ENCODE peak calls at places on chromosomes 13 and 19, in nine cellular contexts. I is heart right ventricle, K is fibroblast of mammary gland, P is NB4, Q is fibroblast of lung, V is brain microvascular endothelial cell, O is psoas muscle, C is left lung, B is AG10803. Y is an unnamed sample.
A peak's percentile ranks its signal among the peaks of the same experiment; 100 is the strongest.

GRCh38 chr13:78689011-78689410 is 30.1 kb upstream of the OBI1 start:
- DNase-seq in I (no peak), K (no peak), P (no peak), Q (peak; percentile 12), V (no peak), O (no peak), C (no peak), B (no peak), Y (no peak)

GRCh38 chr13:20363604-20364003 is 131.5 kb upstream of the GJB6 start:
- DNase-seq in I (no peak), K (peak; percentile 14), P (no peak), Q (no peak), V (no peak), O (no peak), C (no peak), B (no peak), Y (no peak)

GRCh38 chr13:99677388-99677951 is 176.2 kb downstream of the TM9SF2 start:
- DNase-seq in I (no peak), K (peak; percentile 46), P (no peak), Q (peak; percentile 28), V (no peak), O (no peak), C (no peak), B (no peak), Y (no peak)

GRCh38 chr13:41458187-41458938 is 1.0 kb downstream of the RGCC start:
- DNase-seq in I (no peak), K (no peak), P (peak; percentile 53), Q (peak; percentile 18), V (no peak), O (peak; percentile 40), C (peak; percentile 90), B (no peak), Y (no peak)

GRCh38 chr19:35509018-35509652 is 4.3 kb downstream of the DMKN start:
- DNase-seq in I (no peak), K (no peak), P (no peak), Q (no peak), V (no peak), O (no peak), C (peak; percentile 90), B (no peak), Y (no peak)

GRCh38 chr13:25881946-25882574 is 169.8 kb downstream of the SHISA2 start:
- DNase-seq in I (no peak), K (no peak), P (no peak), Q (peak; percentile 57), V (peak; percentile 29), O (no peak), C (no peak), B (no peak), Y (no peak)

GRCh38 chr19:6126335-6126974 is 9.0 kb upstream of the ACSBG2 start:
- DNase-seq in I (no peak), K (peak; percentile 69), P (peak; percentile 71), Q (peak; percentile 72), V (peak; percentile 41), O (no peak), C (no peak), B (peak; percentile 67), Y (no peak)

GRCh38 chr19:45030825-45031224 is 8.0 kb upstream of the CLASRP start:
- DNase-seq in I (no peak), K (no peak), P (no peak), Q (no peak), V (no peak), O (no peak), C (no peak), B (no peak), Y (no peak)

GRCh38 chr13:78460176-78460575 is 143.2 kb downstream of the POU4F1 start:
- DNase-seq in I (no peak), K (no peak), P (no peak), Q (peak; percentile 0), V (no peak), O (no peak), C (no peak), B (no peak), Y (no peak)

GRCh38 chr13:95954266-95954665 is 98.9 kb downstream of the UGGT2 start:
- DNase-seq in I (no peak), K (no peak), P (no peak), Q (no peak), V (no peak), O (no peak), C (no peak), B (no peak), Y (no peak)
- H3K4me3 ChIP-seq in I (no peak overlapping the region), K (no peak overlapping the region), P (no peak overlapping the region), Q (no peak overlapping the region), V (no peak overlapping the region), O (no peak overlapping the region), C (no peak overlapping the region), B (no peak overlapping the region), Y (no peak overlapping the region)

GRCh38 chr19:50417850-50418185 is 920 bp upstream of the SPIB start:
- DNase-seq in I (no peak), K (no peak), P (no peak), Q (no peak), V (no peak), O (no peak), C (no peak), B (no peak), Y (no peak)
- H3K4me3 ChIP-seq in I (no peak overlapping the region), K (no peak overlapping the region), P (no peak overlapping the region), Q (no peak overlapping the region), V (no peak overlapping the region), O (no peak overlapping the region), C (no peak overlapping the region), B (no peak overlapping the region), Y (no peak overlapping the region)

GRCh38 chr19:32676186-32676894 is 692 bp downstream of the RGS9BP start:
- DNase-seq in I (no peak), K (no peak), P (peak; percentile 70), Q (no peak), V (no peak), O (no peak), C (peak; percentile 84), B (no peak), Y (no peak)
- H3K4me3 ChIP-seq in I (peak overlapping the region; percentile 61), K (peak overlapping the region; percentile 84), P (peak overlapping the region; percentile 73), Q (no peak overlapping the region), V (peak overlapping the region; percentile 82), O (peak overlapping the region; percentile 99), C (peak overlapping the region; percentile 94), B (no peak overlapping the region), Y (peak overlapping the region; percentile 67)

DNA sequence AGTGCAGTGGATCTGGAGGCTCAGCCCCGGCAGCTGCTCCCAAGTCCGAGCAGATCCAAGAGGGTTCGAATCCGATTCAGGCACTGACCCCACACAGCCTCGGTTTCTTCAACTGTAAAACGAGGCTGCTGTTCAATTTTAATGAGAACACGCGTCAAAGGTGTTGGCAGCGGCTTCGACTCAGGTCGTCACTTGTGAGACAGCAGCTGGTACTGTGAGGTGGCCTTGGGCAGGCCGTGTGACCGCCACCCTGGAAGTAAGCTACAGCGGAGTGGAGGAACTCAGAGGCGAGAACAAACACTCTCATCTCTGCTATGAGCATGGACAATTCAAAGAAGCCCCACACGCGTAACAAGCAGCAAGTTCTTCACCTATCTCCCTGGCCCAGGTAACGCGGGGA is 9.7 kb downstream of the MAP2K2 start:
- DNase-seq in I (no peak), K (no peak), P (no peak), Q (no peak), V (no peak), O (no peak), C (no peak), B (no peak), Y (no peak)
- H3K4me3 ChIP-seq in I (no peak overlapping the region), K (no peak overlapping the region), P (no peak overlapping the region), Q (no peak overlapping the region), V (no peak overlapping the region), O (no peak overlapping the region), C (no peak overlapping the region), B (no peak overlapping the region), Y (no peak overlapping the region)

DNA sequence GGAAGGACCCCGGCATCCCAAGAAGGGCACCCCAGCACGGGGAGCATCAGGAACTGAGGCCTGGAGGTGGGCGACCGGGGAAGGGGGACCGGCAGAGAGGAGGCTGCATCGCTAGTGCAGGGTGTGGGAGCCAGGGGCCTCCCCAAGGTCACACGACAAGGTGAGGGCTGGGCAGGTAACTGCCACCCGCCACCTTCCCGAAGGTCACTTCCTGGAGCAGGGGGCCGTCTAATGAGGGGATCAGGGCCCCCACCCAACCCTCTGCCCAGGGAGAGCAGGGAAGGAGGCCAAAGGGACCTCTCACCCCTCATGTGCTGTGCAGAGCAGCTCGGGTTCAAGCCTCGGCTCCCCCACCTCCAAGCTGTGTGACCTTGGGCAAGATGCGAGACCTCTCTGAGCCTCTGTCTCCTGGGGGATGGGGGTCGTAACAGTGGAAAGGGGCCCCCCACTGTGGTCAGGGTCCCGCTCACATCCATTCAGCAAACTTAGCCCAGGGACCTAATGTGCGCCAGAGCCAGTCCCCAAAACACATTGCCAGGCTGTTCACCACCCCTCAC is 6.0 kb downstream of the ZBTB7A start:
- DNase-seq in I (no peak), K (no peak), P (no peak), Q (no peak), V (no peak), O (no peak), C (no peak), B (no peak), Y (no peak)
- H3K4me3 ChIP-seq in I (peak overlapping the region; percentile 47), K (peak overlapping the region; percentile 12), P (no peak overlapping the region), Q (no peak overlapping the region), V (no peak overlapping the region), O (peak overlapping the region; percentile 97), C (peak overlapping the region; percentile 93), B (peak overlapping the region; percentile 41), Y (peak overlapping the region; percentile 32)

Y was measured in RWPE2.